ENCODE peak calls at places on chromosomes 16 and 17, in four cellular contexts. C is breast epithelium, X is dorsolateral prefrontal cortex, L is Peyer's patch. Q is an unnamed sample.

GRCh38 chr17:28746611-28747045 is 2.8 kb downstream of the TRAF4 start:
- DNase-seq in C (no peak), X (peak; percentile 78), L (peak; percentile 91), Q (peak; percentile 66)

GRCh38 chr17:20217677-20218076 is 208.5 kb downstream of the SPECC1 start:
- DNase-seq in C (no peak), X (no peak), L (no peak), Q (no peak)

GRCh38 chr17:28404812-28405570 is 1.0 kb downstream of the SLC46A1 start:
- DNase-seq in C (no peak), X (no peak), L (peak; percentile 55), Q (no peak)

GRCh38 chr17:76659928-76660614 is 16.5 kb upstream of the ST6GALNAC1 start:
- DNase-seq in C (no peak), X (no peak), L (peak; percentile 73), Q (no peak)

GRCh38 chr17:48997103-48997826 is at the start of gene IGF2BP1:
- DNase-seq in C (no peak), X (no peak), L (peak; percentile 57), Q (no peak)

GRCh38 chr17:10062757-10063385 is 135.5 kb downstream of the GAS7 start:
- DNase-seq in C (no peak), X (no peak), L (no peak), Q (no peak)

GRCh38 chr17:2335726-2336214 is 487 bp downstream of the TSR1 start:
- DNase-seq in C (no peak), X (no peak), L (no peak), Q (no peak)

GRCh38 chr17:6147054-6147453 is 76.9 kb downstream of the WSCD1 start:
- DNase-seq in C (no peak), X (no peak), L (no peak), Q (no peak)

GRCh38 chr17:46963571-46963970 is 15.5 kb downstream of the RPRML start:
- DNase-seq in C (no peak), X (no peak), L (no peak), Q (no peak)

GRCh38 chr16:54031107-54031760 is 255.4 kb downstream of the IRX3 start:
- DNase-seq in C (no peak), X (no peak), L (no peak), Q (no peak)

GRCh38 chr17:57486978-57487377 is 230.7 kb downstream of the MSI2 start:
- DNase-seq in C (no peak), X (no peak), L (no peak), Q (peak; percentile 35)

GRCh38 chr16:49484454-49484853 is 110.8 kb downstream of the C16orf78 start:
- DNase-seq in C (peak; percentile 54), X (peak; percentile 28), L (peak; percentile 61), Q (peak; percentile 40)

GRCh38 chr17:50547035-50547735 is at the start of gene SPATA20:
- DNase-seq in C (peak; percentile 93), X (peak; percentile 88), L (peak; percentile 94), Q (peak; percentile 93)

GRCh38 chr17:80529104-80529903 is 15.3 kb upstream of the RPTOR start:
- DNase-seq in C (no peak), X (no peak), L (no peak), Q (no peak)
- H3K27ac ChIP-seq in C (no peak overlapping the region), X (no peak overlapping the region), L (no peak overlapping the region), Q (no peak overlapping the region)

GRCh38 chr17:7232114-7232513 is 2.2 kb downstream of the DVL2 start:
- DNase-seq in C (no peak), X (no peak), L (no peak), Q (no peak)

GRCh38 chr17:7235693-7236665 is 1.7 kb upstream of the DVL2 start:
- DNase-seq in C (no peak), X (no peak), L (no peak), Q (no peak)

GRCh38 chr17:7233701-7234099 is 617 bp downstream of the DVL2 start:
- DNase-seq in C (no peak), X (no peak), L (no peak), Q (no peak)

GRCh38 chr17:7236808-7237207 is 2.4 kb downstream of the PHF23 start:
- DNase-seq in C (no peak), X (no peak), L (no peak), Q (no peak)

GRCh38 chr17:7234100-7235012 is at the start of gene DVL2:
- DNase-seq in C (peak; percentile 97), X (peak; percentile 96), L (peak; percentile 96), Q (peak; percentile 95)
- H3K27ac ChIP-seq in C (peak within 1 kb of the TSS; percentile 93), X (peak within 1 kb of the TSS; percentile 94), L (peak within 1 kb of the TSS; percentile 96), Q (peak within 1 kb of the TSS; percentile 89)

GRCh38 chr16:1950559-1950958 is 3.9 kb downstream of the RPL3L start:
- DNase-seq in C (no peak), X (no peak), L (no peak), Q (no peak)

GRCh38 chr16:1949507-1949906 is 5.0 kb downstream of the RPL3L start:
- DNase-seq in C (no peak), X (no peak), L (no peak), Q (no peak)

GRCh38 chr16:1950047-1950446 is 4.4 kb downstream of the RPL3L start:
- DNase-seq in C (no peak), X (no peak), L (no peak), Q (no peak)

GRCh38 chr16:1958715-1959268 is 546 bp upstream of the NDUFB10 start:
- DNase-seq in C (no peak), X (no peak), L (no peak), Q (no peak)

DNA sequence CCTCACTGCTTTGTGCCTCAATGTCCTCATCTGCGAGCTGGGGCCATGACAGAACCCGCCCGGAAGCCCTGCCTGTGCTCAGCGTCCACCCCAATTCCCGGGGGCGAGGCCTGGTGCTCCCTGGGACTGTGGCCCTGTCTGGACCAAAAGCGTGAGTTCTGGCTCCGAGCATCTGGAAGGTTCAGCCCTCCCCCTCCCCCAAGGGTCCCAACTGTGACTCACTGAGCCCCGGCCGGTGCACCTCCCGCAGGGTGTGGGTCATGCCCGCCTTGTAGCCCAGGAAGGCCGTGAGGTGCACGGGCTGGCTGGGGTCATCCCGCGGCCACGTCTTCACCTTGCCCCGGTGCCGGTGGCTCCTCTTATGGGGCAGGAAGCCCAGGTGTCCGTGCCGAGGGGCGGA is 755 bp downstream of the RPL3L start:
- DNase-seq in C (no peak), X (no peak), L (no peak), Q (no peak)
- H3K27ac ChIP-seq in C (no peak overlapping the region), X (no peak overlapping the region), L (no peak overlapping the region), Q (no peak overlapping the region)

GRCh38 chr16:70642633-70643032 is 3.7 kb upstream of the IL34 start:
- DNase-seq in C (no peak), X (no peak), L (no peak), Q (no peak)
- H3K27ac ChIP-seq in C (no peak overlapping the region), X (no peak overlapping the region), L (no peak overlapping the region), Q (no peak overlapping the region)

GRCh38 chr16:79097781-79098180 is 502.8 kb downstream of the MAF start:
- DNase-seq in C (no peak), X (no peak), L (no peak), Q (no peak)

GRCh38 chr16:79099701-79100100 is 500.8 kb downstream of the MAF start:
- DNase-seq in C (no peak), X (no peak), L (no peak), Q (no peak)

GRCh38 chr16:79097090-79097489 is 503.4 kb downstream of the MAF start:
- DNase-seq in C (no peak), X (no peak), L (no peak), Q (no peak)

GRCh38 chr16:79098897-79099296 is 501.6 kb downstream of the MAF start:
- DNase-seq in C (no peak), X (no peak), L (no peak), Q (no peak)

DNA sequence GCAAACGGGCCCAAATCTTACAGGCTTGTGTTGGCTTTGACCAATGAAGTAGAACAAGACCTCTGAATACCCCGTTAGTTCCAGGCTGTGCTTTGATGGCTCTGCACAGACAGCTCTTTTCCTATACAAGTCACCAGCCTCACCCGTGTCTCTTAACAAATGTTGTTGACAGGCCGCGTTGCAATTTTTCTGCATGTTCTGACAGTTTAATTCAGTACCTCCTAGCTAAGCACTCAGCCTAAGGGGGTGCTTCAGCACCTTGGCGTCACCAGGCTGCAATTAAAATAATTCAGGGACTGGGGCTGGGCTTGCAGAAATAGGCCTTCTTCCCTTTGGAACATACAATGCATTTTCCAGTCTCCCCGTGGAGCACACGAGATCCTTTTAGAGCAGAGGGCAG is 500.1 kb downstream of the MAF start:
- DNase-seq in C (no peak), X (no peak), L (no peak), Q (no peak)
- H3K27ac ChIP-seq in C (no peak overlapping the region), X (no peak overlapping the region), L (no peak overlapping the region), Q (no peak overlapping the region)

GRCh38 chr17:62676952-62677596 is 49.6 kb downstream of the MRC2 start:
- DNase-seq in C (no peak), X (no peak), L (no peak), Q (no peak)
- H3K27ac ChIP-seq in C (no peak overlapping the region), X (no peak overlapping the region), L (no peak overlapping the region), Q (no peak overlapping the region)

GRCh38 chr16:58120216-58120615 is 9.0 kb downstream of the CFAP20 start:
- DNase-seq in C (no peak), X (no peak), L (no peak), Q (no peak)

GRCh38 chr16:58118801-58119508 is 10.2 kb downstream of the CFAP20 start:
- DNase-seq in C (no peak), X (no peak), L (no peak), Q (no peak)

GRCh38 chr16:58119509-58119845 is 9.7 kb downstream of the CFAP20 start:
- DNase-seq in C (no peak), X (no peak), L (no peak), Q (no peak)

GRCh38 chr16:58123896-58124600 is 5.1 kb downstream of the CFAP20 start:
- DNase-seq in C (no peak), X (no peak), L (no peak), Q (no peak)

DNA sequence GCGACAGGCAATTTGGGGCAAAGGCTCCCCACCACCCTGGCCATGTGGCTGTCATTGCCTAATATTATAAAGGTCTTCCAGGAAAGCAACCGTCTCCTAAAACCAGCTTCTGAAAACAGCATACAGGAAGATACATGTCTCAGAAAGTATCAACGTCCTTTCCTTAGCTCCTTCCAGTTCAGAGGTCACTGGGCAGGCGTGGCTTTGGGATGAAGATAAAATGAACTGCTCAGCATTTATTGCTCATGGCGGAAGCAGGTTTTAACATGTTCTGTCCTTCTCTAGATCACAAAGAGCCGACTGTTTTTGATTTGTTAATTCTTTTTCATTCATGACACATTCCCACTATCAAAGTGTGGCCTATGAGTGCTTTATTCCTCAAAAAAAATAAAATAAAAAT is 8.0 kb downstream of the CFAP20 start:
- DNase-seq in C (no peak), X (no peak), L (peak; percentile 73), Q (no peak)
- H3K27ac ChIP-seq in C (no peak overlapping the region), X (peak overlapping the region; percentile 58), L (no peak overlapping the region), Q (no peak overlapping the region)

DNA sequence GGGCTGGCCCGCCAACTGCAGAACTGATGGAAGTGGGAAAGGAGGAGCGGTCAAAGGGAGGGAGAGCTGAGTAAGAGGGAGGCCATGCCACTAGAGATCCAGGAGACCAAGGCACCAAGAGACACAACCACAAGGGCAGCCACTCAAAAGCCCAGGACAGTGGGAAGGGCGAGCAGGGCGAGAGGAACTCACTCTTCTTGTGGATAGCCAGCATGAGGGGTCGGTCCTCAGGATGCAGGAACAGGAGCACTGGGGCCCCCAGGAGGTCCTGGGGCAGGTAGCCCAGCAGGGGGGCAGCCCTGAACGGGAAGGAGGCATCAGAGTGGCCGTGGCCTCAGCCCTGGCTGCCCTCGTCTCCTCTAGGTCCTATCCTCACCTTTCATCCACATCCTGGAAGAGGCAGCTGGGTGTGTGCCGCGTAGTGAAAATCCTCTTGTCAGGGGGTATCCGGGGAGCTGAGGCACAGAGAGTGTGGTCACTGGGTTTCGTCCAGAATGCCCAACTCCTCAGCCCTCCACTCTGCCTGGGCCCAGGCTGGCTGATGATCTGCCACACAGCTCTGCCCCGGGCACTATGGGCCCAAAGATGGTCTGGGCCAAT is 4.3 kb downstream of the PER1 start:
- DNase-seq in C (no peak), X (no peak), L (no peak), Q (no peak)
- H3K27ac ChIP-seq in C (peak overlapping the region; percentile 65), X (no peak overlapping the region), L (no peak overlapping the region), Q (no peak overlapping the region)

GRCh38 chr16:15942901-15943690 is 6.3 kb upstream of the ABCC1 start:
- DNase-seq in C (no peak), X (no peak), L (no peak), Q (no peak)
- H3K27ac ChIP-seq in C (no peak overlapping the region), X (no peak overlapping the region), L (peak overlapping the region; percentile 48), Q (no peak overlapping the region)

Q was measured in substantia nigra.